ENCODE peak calls at places on chromosome 11, in four cellular contexts. U is upper lobe of left lung, M is right lobe of liver, Y is adrenal gland. N is an unnamed sample.

GRCh38 chr11:13010737-13011342 is 1.7 kb downstream of the RASSF10 start:
- DNase-seq in U (peak; percentile 43), M (no peak), Y (no peak), N (peak; percentile 77)

GRCh38 chr11:73478737-73479347 is 102.6 kb downstream of the RELT start:
- DNase-seq in U (peak; percentile 24), M (no peak), Y (no peak), N (no peak)

GRCh38 chr11:5251746-5252145 is 2.1 kb upstream of the HBG1 start:
- DNase-seq in U (no peak), M (no peak), Y (no peak), N (no peak)

GRCh38 chr11:111455291-111456085 is 56.7 kb downstream of the BTG4 start:
- DNase-seq in U (no peak), M (no peak), Y (no peak), N (peak; percentile 83)

GRCh38 chr11:14969922-14970323 is 2.2 kb downstream of the CALCA start:
- DNase-seq in U (no peak), M (no peak), Y (no peak), N (no peak)

GRCh38 chr11:112085822-112086421 is 634 bp downstream of the TIMM8B start:
- DNase-seq in U (peak; percentile 27), M (no peak), Y (peak; percentile 65), N (no peak)

GRCh38 chr11:63917685-63918523 is 940 bp upstream of the RCOR2 start:
- DNase-seq in U (peak; percentile 28), M (no peak), Y (peak; percentile 80), N (no peak)

GRCh38 chr11:88552377-88553029 is 215.0 kb upstream of the CTSC start:
- DNase-seq in U (peak; percentile 34), M (peak; percentile 56), Y (peak; percentile 61), N (no peak)

GRCh38 chr11:48104562-48104924 is 112.1 kb upstream of the OR4B1 start:
- DNase-seq in U (no peak), M (peak; percentile 25), Y (no peak), N (peak; percentile 66)

GRCh38 chr11:31813242-31813960 is 2.3 kb upstream of the PAX6 start:
- DNase-seq in U (no peak), M (no peak), Y (no peak), N (no peak)

GRCh38 chr11:131674051-131674755 is 303.8 kb downstream of the NTM start:
- DNase-seq in U (peak; percentile 72), M (peak; percentile 67), Y (peak; percentile 91), N (peak; percentile 94)

GRCh38 chr11:34501962-34502361 is 11.6 kb downstream of the ELF5 start:
- DNase-seq in U (peak; percentile 75), M (no peak), Y (no peak), N (no peak)

GRCh38 chr11:65204646-65205601 is 23.2 kb downstream of the CAPN1 start:
- DNase-seq in U (peak; percentile 39), M (peak; percentile 53), Y (peak; percentile 51), N (no peak)

GRCh38 chr11:112752563-112752962 is 208.7 kb upstream of the NCAM1 start:
- DNase-seq in U (no peak), M (no peak), Y (no peak), N (no peak)

GRCh38 chr11:73367482-73368024 is 8.6 kb upstream of the RELT start:
- DNase-seq in U (no peak), M (no peak), Y (no peak), N (no peak)

GRCh38 chr11:47510231-47510630 is 42.7 kb downstream of the CELF1 start:
- DNase-seq in U (no peak), M (no peak), Y (no peak), N (no peak)

GRCh38 chr11:35089724-35090505 is 49.1 kb upstream of the CD44 start:
- DNase-seq in U (no peak), M (no peak), Y (no peak), N (no peak)

GRCh38 chr11:126197277-126197939 is 14.0 kb downstream of the RPUSD4 start:
- DNase-seq in U (no peak), M (peak; percentile 73), Y (no peak), N (no peak)

GRCh38 chr11:68271023-68271780 is 571 bp downstream of the C11orf24 start:
- DNase-seq in U (peak; percentile 58), M (peak; percentile 65), Y (peak; percentile 83), N (no peak)

GRCh38 chr11:101264303-101264702 is 134.7 kb upstream of the PGR start:
- DNase-seq in U (no peak), M (no peak), Y (no peak), N (no peak)

GRCh38 chr11:108562746-108563581 is 30.6 kb downstream of the EXPH5 start:
- DNase-seq in U (no peak), M (no peak), Y (no peak), N (no peak)

GRCh38 chr11:44708063-44708462 is 18.7 kb upstream of the TSPAN18 start:
- DNase-seq in U (no peak), M (no peak), Y (peak; percentile 66), N (no peak)

GRCh38 chr11:116586392-116586791 is 186.4 kb downstream of the BUD13 start:
- DNase-seq in U (no peak), M (no peak), Y (no peak), N (no peak)

GRCh38 chr11:64499261-64500004 is 91.6 kb upstream of the SLC22A12 start:
- DNase-seq in U (no peak), M (peak; percentile 9), Y (peak; percentile 14), N (no peak)

GRCh38 chr11:110830344-110831141 is 118.3 kb upstream of the ARHGAP20 start:
- DNase-seq in U (no peak), M (no peak), Y (no peak), N (no peak)

GRCh38 chr11:8721740-8722139 is 39.1 kb downstream of the RPL27A start:
- DNase-seq in U (no peak), M (no peak), Y (no peak), N (no peak)

GRCh38 chr11:126857860-126858808 is 142.4 kb downstream of the KIRREL3 start:
- DNase-seq in U (no peak), M (no peak), Y (peak; percentile 83), N (no peak)

DNA sequence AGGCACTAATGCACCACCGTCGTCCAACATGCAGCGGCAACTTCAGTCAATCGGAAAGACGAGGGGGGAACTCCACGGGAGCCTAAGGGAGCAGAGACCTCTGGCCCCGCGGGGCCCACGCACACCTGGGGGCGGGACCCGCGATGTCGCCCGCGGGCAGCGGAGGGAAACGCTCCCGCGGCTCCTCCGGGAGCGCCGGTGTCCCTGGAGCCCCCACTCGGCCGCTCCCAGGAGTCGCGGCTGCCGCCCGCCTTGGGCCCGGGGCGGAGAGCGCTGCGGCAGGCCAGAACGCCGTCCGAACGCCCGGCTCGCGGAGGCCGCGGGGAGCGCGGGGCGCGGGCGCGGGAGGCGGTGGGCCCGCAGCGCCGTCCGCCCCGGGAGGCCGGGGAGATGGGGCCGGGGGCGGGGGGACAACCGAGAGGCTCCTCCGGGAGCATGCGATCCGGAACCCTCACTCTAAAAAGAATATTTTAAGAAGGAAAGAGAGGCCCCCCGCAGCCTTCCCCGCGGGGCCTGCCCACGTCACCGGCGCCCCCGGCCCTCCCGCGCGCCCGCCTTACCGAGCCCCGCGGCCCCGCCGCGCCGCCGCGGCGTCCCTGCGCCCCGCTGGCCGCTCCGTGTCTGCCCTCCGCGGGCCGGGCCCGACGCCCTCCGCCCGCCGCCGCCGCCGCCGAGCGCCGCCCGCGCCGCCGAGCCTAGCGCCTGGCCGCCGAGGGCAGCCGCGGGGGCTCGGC is 86.6 kb upstream of the ARHGAP32 start:
- DNase-seq in U (no peak), M (peak; percentile 50), Y (no peak), N (no peak)
- TF ChIP-seq CTCF in U (peak; percentile 12), M (no peak), Y (no peak), N (no peak)

DNA sequence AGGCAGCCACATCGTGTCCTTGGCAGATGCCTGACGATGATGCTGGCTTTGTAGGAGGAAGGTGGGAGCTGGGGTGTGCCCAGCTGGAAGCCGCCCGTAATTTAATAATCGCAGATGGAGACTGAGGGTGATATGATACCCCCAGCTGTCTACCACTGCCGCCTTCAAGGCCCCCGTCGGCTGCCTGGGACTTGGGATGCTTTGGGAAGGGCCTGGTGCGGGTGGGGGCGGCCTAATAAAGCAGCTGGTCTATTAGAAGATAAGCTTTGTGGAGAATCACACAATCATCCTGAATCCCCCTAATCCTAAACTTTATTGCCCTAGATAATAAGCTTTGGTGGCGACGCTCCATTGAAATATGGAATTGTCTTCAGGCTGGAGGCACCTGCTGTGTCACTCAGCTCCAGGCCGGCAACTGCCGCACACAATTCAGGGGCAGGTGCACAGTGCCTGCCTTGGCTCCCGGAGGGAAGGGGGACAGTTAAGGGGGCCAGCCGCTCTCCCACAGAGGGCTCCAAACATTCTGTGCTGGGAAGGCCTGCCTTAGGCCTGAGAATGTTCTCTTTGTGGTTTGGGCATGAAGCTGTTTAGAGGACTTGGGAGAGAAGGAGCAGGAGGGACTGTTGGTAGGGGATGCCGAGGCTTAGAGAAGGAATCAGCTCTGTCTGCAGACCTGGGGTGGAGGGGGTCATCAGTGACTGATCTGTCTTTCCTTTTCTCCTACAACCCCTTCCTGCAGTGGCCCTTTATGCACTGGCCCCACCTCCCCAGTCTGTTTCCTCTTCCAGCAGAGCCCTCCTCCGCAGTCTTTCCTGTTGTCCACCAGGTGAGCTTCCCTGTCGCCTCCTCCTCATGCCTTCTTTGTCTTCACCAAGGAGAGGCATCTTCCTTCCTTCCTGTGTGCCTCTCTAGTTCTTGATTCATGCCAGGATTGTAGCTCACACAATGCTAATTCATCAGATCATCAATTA is 65.3 kb downstream of the ARL14EP start:
- DNase-seq in U (no peak), M (no peak), Y (no peak), N (no peak)
- TF ChIP-seq POLR2A in U (no peak), M (no peak), Y (no peak), N (no peak)

DNA sequence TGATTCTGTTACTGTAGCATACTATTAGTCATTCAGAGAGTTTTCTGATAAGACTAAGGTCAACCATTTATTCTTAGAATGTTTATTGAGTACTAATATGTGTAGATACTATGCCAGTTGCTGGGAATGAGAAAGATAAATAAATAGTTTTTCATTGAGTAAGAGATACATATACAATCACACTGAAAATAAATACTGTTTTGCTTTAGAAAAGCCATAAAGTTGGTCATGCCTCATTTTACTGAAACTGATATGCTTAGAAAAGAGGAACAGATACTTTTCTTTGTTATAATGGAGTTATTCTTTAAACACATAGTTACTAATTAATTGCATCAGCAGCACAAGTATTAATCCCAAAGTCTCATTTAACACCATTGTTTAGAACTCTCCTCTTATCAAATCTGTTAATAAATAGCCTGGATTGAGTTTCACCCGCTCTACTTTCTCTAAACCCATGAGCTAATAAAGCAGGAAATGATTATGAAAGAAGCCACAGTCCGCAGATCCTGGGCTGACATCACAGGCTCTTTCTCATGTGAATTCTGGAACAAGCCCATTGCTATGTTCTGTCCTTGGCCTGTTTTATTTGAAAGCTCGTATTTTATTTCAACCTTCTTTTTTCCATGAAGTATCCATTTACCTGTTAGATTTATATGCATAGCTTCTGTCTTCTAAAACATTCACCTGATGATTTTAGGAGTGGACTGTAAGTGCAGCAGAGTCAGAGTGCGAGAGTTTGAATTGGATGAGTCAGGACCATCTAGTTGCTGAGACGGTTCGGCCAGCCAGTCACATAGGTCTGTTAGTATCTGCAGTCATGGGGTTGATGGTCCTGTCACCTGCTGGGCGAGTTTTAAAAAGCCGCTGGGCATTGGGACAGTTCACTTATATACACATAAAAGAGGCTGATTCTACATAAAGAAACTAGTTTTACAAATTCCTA is 35.5 kb downstream of the PIWIL4 start:
- DNase-seq in U (peak; percentile 44), M (peak; percentile 74), Y (peak; percentile 66), N (no peak)
- TF ChIP-seq CTCF in U (peak; percentile 42), M (peak; percentile 53), Y (no peak), N (no peak)

DNA sequence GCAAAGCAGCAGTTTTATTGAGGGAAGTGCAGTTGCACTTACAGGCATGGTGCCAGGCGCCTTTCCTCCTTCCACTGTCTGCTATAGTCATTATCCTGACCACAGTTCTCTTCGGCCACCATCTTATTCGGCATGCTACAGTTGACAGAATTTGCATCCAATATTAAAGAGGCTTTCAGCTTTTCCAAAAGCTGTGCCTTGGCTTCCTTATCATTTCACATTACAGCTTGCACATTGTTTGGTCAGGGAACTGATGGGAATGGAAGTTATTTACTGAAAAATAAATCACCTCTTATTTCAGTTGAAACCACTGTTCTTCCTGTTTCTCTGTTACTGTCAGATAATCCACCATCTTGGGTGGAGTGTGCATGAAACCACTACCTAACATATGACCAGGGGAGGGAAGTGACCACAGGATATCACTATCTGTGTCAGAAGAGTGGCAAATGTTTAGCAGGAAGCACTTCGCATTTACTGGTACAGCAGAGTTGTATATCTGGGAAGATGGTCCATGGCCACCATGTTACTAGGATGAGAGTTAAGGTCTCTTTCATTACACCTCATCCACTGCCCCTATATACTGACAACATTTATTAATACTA is 74.6 kb upstream of the PICALM start:
- DNase-seq in U (peak; percentile 41), M (no peak), Y (no peak), N (no peak)
- TF ChIP-seq POLR2A in U (no peak), M (no peak), Y (no peak), N (no peak)